ENCODE peak calls at places on chromosomes 6 and 20, in eight cellular contexts. X is GM12892, H is NAMALWA, J is body of pancreas, E is Kasumi-1, B is non-pigmented ciliary epithelial cell, I is Peyer's patch, T is iPS DF 6.9. C is an unnamed sample.

GRCh38 chr6:153564803-153565202 is 433.7 kb upstream of the RGS17 start:
- DNase-seq in X (no peak), H (no peak), J (no peak), E (no peak), B (no peak), I (no peak), T (no peak), C (no peak)

GRCh38 chr6:133432021-133432989 is 191.1 kb downstream of the EYA4 start:
- DNase-seq in X (no peak), H (no peak), J (no peak), E (no peak), B (no peak), I (no peak), T (peak), C (no peak)

GRCh38 chr6:10081075-10081474 is 333.8 kb downstream of the TFAP2A start:
- DNase-seq in X (no peak), H (no peak), J (no peak), E (no peak), B (no peak), I (no peak), T (no peak), C (no peak)

GRCh38 chr20:49284818-49285217 is 7.0 kb upstream of the ZNFX1 start:
- DNase-seq in X (no peak), H (peak), J (no peak), E (no peak), B (no peak), I (no peak), T (no peak), C (no peak)

GRCh38 chr20:12594410-12595130 is 414.2 kb upstream of the SPTLC3 start:
- DNase-seq in X (no peak), H (peak), J (no peak), E (no peak), B (no peak), I (no peak), T (no peak), C (no peak)

GRCh38 chr20:33561981-33562601 is 72.2 kb downstream of the CBFA2T2 start:
- DNase-seq in X (no peak), H (no peak), J (peak), E (no peak), B (peak), I (no peak), T (no peak), C (no peak)

GRCh38 chr20:53321596-53321995 is 272.0 kb downstream of the ZNF217 start:
- DNase-seq in X (no peak), H (no peak), J (no peak), E (no peak), B (no peak), I (no peak), T (no peak), C (no peak)

GRCh38 chr20:42024653-42025052 is 406.5 kb upstream of the CHD6 start:
- DNase-seq in X (no peak), H (peak), J (no peak), E (peak), B (no peak), I (no peak), T (peak), C (peak)

GRCh38 chr6:108168980-108169800 is 3.4 kb downstream of the NR2E1 start:
- DNase-seq in X (no peak), H (no peak), J (no peak), E (no peak), B (no peak), I (no peak), T (no peak), C (peak)

GRCh38 chr20:33653900-33654596 is 8.1 kb upstream of the C20orf144 start:
- DNase-seq in X (no peak), H (no peak), J (peak), E (no peak), B (no peak), I (no peak), T (no peak), C (no peak)

C was measured in activated CD8-positive, alpha-beta T cell treated with anti-CD3 and anti-CD28 coated beads for 36 hours.